ENCODE peak calls at places on chromosomes 13 and 19, in nine cellular contexts. U, D, F, L, J, K, X, W and V are unnamed samples.

GRCh38 chr13:97348569-97349100 is 85.3 kb upstream of the RAP2A start:
- DNase-seq in U (no peak), D (no peak), F (no peak), L (no peak), J (no peak), K (no peak), X (no peak), W (no peak), V (no peak)

GRCh38 chr13:97454699-97455098 is 20.7 kb downstream of the RAP2A start:
- DNase-seq in U (no peak), D (no peak), F (no peak), L (no peak), J (no peak), K (no peak), X (no peak), W (no peak), V (no peak)

GRCh38 chr19:15672580-15673175 is at the start of gene CYP4F12:
- DNase-seq in U (no peak), D (peak), F (peak), L (no peak), J (peak), K (no peak), X (peak), W (no peak), V (peak)

GRCh38 chr13:38462605-38463004 is 113.0 kb downstream of the UFM1 start:
- DNase-seq in U (no peak), D (no peak), F (no peak), L (no peak), J (no peak), K (no peak), X (no peak), W (no peak), V (no peak)

GRCh38 chr13:49235856-49236431 is 11.8 kb upstream of the CDADC1 start:
- DNase-seq in U (no peak), D (no peak), F (no peak), L (no peak), J (no peak), K (no peak), X (no peak), W (no peak), V (no peak)

GRCh38 chr13:40518481-40518882 is 148.0 kb downstream of the FOXO1 start:
- DNase-seq in U (no peak), D (no peak), F (peak), L (no peak), J (no peak), K (no peak), X (no peak), W (no peak), V (peak)

GRCh38 chr13:65310663-65311328 is 1919.3 kb downstream of the PCDH9 start:
- DNase-seq in U (no peak), D (no peak), F (no peak), L (no peak), J (no peak), K (no peak), X (no peak), W (no peak), V (no peak)

GRCh38 chr19:43809762-43810696 is 7.8 kb upstream of the LYPD5 start:
- DNase-seq in U (no peak), D (peak), F (no peak), L (peak), J (peak), K (no peak), X (no peak), W (no peak), V (peak)

GRCh38 chr19:33085570-33086128 is 4.7 kb downstream of the GPATCH1 start:
- DNase-seq in U (no peak), D (no peak), F (no peak), L (no peak), J (no peak), K (no peak), X (no peak), W (no peak), V (no peak)
- TF ChIP-seq CTCF in U (no peak), D (no peak), F (no peak), L (no peak), J (no peak), K (no peak), X (no peak), W (no peak), V (no peak)

GRCh38 chr19:12938536-12939291 is at the start of gene CALR:
- DNase-seq in U (no peak), D (peak), F (no peak), L (no peak), J (peak), K (no peak), X (no peak), W (no peak), V (no peak)
- TF ChIP-seq CTCF in U (no peak), D (no peak), F (no peak), L (peak), J (peak), K (no peak), X (peak), W (peak), V (no peak)

GRCh38 chr13:85864963-85865530 is 65.8 kb upstream of the SLITRK6 start:
- DNase-seq in U (no peak), D (peak), F (no peak), L (no peak), J (peak), K (peak), X (no peak), W (no peak), V (peak)
- TF ChIP-seq CTCF in U (peak), D (peak), F (no peak), L (peak), J (no peak), K (peak), X (no peak), W (peak), V (peak)

DNA sequence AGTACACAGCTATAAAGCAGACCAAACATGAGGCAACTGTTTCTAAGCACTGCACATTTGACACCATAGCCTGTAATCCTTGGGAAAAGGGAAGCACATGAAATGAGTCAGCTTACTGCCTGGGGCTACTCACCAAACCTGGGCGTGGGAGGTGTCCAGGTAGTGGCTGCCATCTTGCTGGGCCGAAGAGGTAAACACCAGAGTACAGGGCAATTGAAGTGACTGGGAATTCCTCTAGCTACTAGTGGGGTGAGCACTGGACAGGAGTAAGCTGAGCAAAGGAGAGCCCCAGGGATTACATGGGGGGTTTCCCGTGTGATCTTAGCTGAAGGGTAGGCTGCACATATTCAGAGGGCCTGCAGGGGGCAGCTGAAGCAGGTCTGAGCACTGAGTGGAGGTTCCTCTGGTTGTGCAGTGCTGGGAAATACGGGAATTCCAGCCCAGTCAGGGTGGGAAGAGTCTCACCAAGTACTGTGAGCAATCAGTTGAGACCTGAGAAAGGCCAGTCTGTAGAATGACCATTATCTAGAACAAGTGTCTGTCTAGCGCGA is 140.5 kb downstream of the SLC7A1 start:
- DNase-seq in U (no peak), D (peak), F (no peak), L (no peak), J (peak), K (no peak), X (no peak), W (no peak), V (peak)
- TF ChIP-seq CTCF in U (no peak), D (peak), F (no peak), L (peak), J (peak), K (no peak), X (no peak), W (peak), V (peak)

DNA sequence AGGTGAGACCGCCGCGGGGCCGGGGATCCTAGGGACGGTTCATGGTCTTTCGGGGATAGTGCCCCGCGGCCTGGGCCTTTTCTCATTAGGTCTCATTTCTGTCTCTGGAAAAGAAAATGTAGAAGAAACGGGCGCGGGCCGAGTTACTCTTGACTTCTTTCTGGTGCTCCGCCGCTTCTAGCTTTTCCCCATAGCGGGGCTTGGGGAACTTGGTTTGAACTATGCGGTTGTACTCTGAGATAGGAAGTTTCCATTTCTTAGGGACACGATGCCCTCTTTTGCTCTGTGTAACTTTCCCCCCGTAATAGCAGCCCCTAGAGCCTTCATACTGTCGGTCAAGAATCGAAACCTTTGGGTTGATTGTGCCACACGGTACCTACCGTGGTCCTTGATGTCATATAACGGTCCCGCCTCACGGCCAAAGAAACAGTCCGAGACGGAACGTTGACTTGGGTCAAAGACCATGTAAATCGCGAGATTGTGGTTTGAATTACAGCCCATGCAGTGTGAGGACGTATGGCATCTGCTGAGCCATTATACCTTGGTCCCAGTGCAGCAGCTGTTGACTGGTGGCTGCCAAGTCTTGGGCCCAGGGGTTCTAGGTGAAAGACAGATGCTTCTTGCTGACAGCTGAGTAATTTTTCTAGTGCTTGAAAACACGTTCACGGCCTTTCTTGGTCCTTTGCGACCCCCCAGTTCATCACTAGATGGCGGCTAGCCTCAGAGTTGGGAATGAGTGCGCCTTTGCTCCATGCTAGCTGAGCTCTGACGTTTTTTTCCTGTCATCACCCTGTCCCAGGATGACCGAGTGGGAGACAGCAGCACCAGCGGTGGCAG is 487 bp downstream of the RPS5 start:
- DNase-seq in U (no peak), D (peak), F (no peak), L (no peak), J (no peak), K (peak), X (no peak), W (no peak), V (no peak)
- TF ChIP-seq CTCF in U (no peak), D (no peak), F (no peak), L (no peak), J (no peak), K (no peak), X (no peak), W (no peak), V (no peak)

DNA sequence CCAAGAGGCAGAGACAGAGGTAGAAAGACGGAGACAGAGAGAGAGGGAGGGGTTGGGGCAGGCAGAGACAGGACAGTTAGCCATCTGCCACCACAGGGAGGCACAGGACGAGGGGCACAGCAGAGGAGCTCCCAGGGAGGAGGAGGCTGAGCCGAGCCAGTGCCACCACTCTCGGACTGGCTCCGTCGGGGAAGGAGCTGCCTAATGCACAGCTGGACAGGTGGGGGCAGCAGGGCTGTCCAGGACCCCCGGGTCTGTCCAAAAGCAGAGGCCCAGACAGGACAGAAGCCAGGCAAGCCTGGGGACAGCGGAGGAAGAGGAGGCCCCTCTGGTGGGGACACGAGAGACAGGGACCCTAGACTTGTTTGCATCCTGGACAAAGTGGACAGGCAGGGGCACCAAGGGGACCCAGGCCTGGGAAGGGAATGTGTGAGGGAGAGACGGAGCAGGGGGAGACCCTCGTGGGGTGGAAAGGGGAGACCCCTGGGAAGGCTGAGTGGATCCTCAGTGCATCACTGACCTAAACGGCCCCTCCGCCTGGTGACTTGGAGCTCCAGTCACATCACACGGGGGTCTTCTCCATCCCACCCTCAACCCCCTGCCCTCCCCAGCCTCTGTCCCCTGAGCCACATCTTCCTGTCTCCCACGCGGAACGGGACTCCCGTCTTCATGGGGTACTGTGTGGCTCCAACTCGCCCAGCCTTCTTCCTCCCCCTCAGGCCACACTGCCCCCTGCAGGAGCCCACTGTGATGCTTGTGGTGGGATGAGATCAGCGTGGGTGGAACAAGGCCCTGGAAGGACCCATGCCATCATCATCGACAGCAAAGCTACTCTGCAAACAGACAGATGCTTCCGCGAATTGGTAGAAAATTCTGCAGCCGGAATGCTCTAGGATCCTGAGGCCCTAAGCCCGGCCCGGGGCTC is 889 bp downstream of the F10 start:
- DNase-seq in U (no peak), D (no peak), F (no peak), L (no peak), J (peak), K (peak), X (no peak), W (no peak), V (no peak)
- TF ChIP-seq CTCF in U (no peak), D (peak), F (no peak), L (peak), J (peak), K (no peak), X (no peak), W (peak), V (no peak)

GRCh38 chr19:1980782-1981181 is 34.7 kb downstream of the BTBD2 start:
- DNase-seq in U (no peak), D (no peak), F (no peak), L (no peak), J (no peak), K (no peak), X (no peak), W (no peak), V (no peak)
- TF ChIP-seq CTCF in U (no peak), D (no peak), F (no peak), L (no peak), J (no peak), K (no peak), X (no peak), W (no peak), V (no peak)